ENCODE peak calls at places on chromosome 17, in nine cellular contexts. One of them, this sample, is unnamed.

GRCh38 chr17:68897557-68897956 is 57.6 kb downstream of the ABCA8 start:
- DNase-seq in right lobe of liver: no peak
- DNase-seq in body of pancreas: no peak
- DNase-seq in B cell: no peak
- DNase-seq in neural crest cell: no peak
- DNase-seq in fibroblast of lung: no peak
- DNase-seq in thoracic aorta: no peak
- DNase-seq in adrenal gland: no peak
- DNase-seq in tibial artery: no peak
- DNase-seq in this sample: no peak

GRCh38 chr17:6497496-6498221 is 53.4 kb downstream of the PIMREG start:
- DNase-seq in right lobe of liver: no peak
- DNase-seq in body of pancreas: no peak
- DNase-seq in B cell: no peak
- DNase-seq in neural crest cell: no peak
- DNase-seq in fibroblast of lung: no peak
- DNase-seq in thoracic aorta: no peak
- DNase-seq in adrenal gland: no peak
- DNase-seq in tibial artery: no peak
- DNase-seq in this sample: no peak

GRCh38 chr17:57985675-57985974 is 2.4 kb downstream of the VEZF1 start:
- DNase-seq in right lobe of liver: no peak
- DNase-seq in body of pancreas: no peak
- DNase-seq in B cell: no peak
- DNase-seq in neural crest cell: no peak
- DNase-seq in fibroblast of lung: peak
- DNase-seq in thoracic aorta: no peak
- DNase-seq in adrenal gland: no peak
- DNase-seq in tibial artery: no peak
- DNase-seq in this sample: no peak

GRCh38 chr17:16314189-16314588 is 39.1 kb downstream of the CENPV start:
- DNase-seq in right lobe of liver: no peak
- DNase-seq in body of pancreas: no peak
- DNase-seq in B cell: no peak
- DNase-seq in neural crest cell: no peak
- DNase-seq in fibroblast of lung: no peak
- DNase-seq in thoracic aorta: no peak
- DNase-seq in adrenal gland: no peak
- DNase-seq in tibial artery: no peak
- DNase-seq in this sample: no peak

GRCh38 chr17:82718986-82719685 is 2.6 kb downstream of the FN3KRP start:
- DNase-seq in right lobe of liver: no peak
- DNase-seq in body of pancreas: no peak
- DNase-seq in B cell: no peak
- DNase-seq in neural crest cell: no peak
- DNase-seq in fibroblast of lung: no peak
- DNase-seq in thoracic aorta: no peak
- DNase-seq in adrenal gland: no peak
- DNase-seq in tibial artery: no peak
- DNase-seq in this sample: no peak

GRCh38 chr17:63961355-63962207 is 11.1 kb downstream of the SCN4A start:
- DNase-seq in right lobe of liver: peak
- DNase-seq in body of pancreas: peak
- DNase-seq in B cell: peak
- DNase-seq in neural crest cell: peak
- DNase-seq in fibroblast of lung: peak
- DNase-seq in thoracic aorta: no peak
- DNase-seq in adrenal gland: peak
- DNase-seq in tibial artery: peak
- DNase-seq in this sample: no peak

GRCh38 chr17:63552211-63552610 is 1.9 kb downstream of the DCAF7 start:
- DNase-seq in right lobe of liver: no peak
- DNase-seq in body of pancreas: no peak
- DNase-seq in B cell: no peak
- DNase-seq in neural crest cell: no peak
- DNase-seq in fibroblast of lung: peak
- DNase-seq in thoracic aorta: no peak
- DNase-seq in adrenal gland: no peak
- DNase-seq in tibial artery: no peak
- DNase-seq in this sample: no peak

GRCh38 chr17:75518201-75518600 is 1.9 kb downstream of the TSEN54 start:
- DNase-seq in right lobe of liver: no peak
- DNase-seq in body of pancreas: no peak
- DNase-seq in B cell: peak
- DNase-seq in neural crest cell: no peak
- DNase-seq in fibroblast of lung: no peak
- DNase-seq in thoracic aorta: no peak
- DNase-seq in adrenal gland: no peak
- DNase-seq in tibial artery: no peak
- DNase-seq in this sample: no peak

GRCh38 chr17:70123193-70123592 is 46.1 kb upstream of the KCNJ2 start:
- DNase-seq in right lobe of liver: no peak
- DNase-seq in body of pancreas: no peak
- DNase-seq in B cell: no peak
- DNase-seq in neural crest cell: no peak
- DNase-seq in fibroblast of lung: no peak
- DNase-seq in thoracic aorta: no peak
- DNase-seq in adrenal gland: no peak
- DNase-seq in tibial artery: no peak
- DNase-seq in this sample: no peak

GRCh38 chr17:31412511-31412910 is 21.0 kb downstream of the RAB11FIP4 start:
- DNase-seq in right lobe of liver: no peak
- DNase-seq in body of pancreas: no peak
- DNase-seq in B cell: no peak
- DNase-seq in neural crest cell: no peak
- DNase-seq in fibroblast of lung: no peak
- DNase-seq in thoracic aorta: no peak
- DNase-seq in adrenal gland: no peak
- DNase-seq in tibial artery: no peak
- DNase-seq in this sample: no peak

GRCh38 chr17:83005639-83006038 is 73.8 kb upstream of the METRNL start:
- DNase-seq in right lobe of liver: no peak
- DNase-seq in body of pancreas: no peak
- DNase-seq in B cell: no peak
- DNase-seq in neural crest cell: no peak
- DNase-seq in fibroblast of lung: no peak
- DNase-seq in thoracic aorta: no peak
- DNase-seq in adrenal gland: no peak
- DNase-seq in tibial artery: no peak
- DNase-seq in this sample: no peak

GRCh38 chr17:39573447-39574298 is 34.0 kb downstream of the NEUROD2 start:
- DNase-seq in right lobe of liver: peak
- DNase-seq in body of pancreas: peak
- DNase-seq in B cell: peak
- DNase-seq in neural crest cell: peak
- DNase-seq in fibroblast of lung: peak
- DNase-seq in thoracic aorta: no peak
- DNase-seq in adrenal gland: peak
- DNase-seq in tibial artery: peak
- DNase-seq in this sample: peak

DNA sequence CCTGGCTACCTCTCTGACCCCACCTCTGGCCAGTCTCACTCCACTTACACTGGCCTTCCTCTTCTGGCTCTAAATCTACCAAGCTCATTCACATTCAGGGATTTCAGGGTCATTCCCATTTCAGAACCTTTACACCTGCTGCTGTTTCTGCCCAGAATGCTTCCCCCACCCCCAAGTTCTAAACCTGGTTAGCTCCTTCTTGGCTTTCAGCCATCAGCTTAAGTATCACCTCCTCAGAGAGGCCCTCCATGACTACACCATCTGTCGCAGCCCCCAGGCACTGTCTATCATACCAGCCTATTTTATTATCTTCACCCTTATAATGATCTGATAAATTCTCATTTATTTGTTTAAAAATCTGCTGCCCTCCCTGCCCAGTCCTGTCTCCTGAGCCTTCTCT is 23.3 kb upstream of the NGFR start:
- DNase-seq in right lobe of liver: no peak
- DNase-seq in body of pancreas: no peak
- DNase-seq in B cell: no peak
- DNase-seq in neural crest cell: no peak
- DNase-seq in fibroblast of lung: no peak
- DNase-seq in thoracic aorta: no peak
- DNase-seq in adrenal gland: no peak
- DNase-seq in tibial artery: no peak
- DNase-seq in this sample: no peak
- TF ChIP-seq CTCF in right lobe of liver: no peak
- TF ChIP-seq CTCF in body of pancreas: no peak
- TF ChIP-seq CTCF in B cell: no peak
- TF ChIP-seq CTCF in neural crest cell: no peak
- TF ChIP-seq CTCF in fibroblast of lung: no peak
- TF ChIP-seq CTCF in thoracic aorta: no peak
- TF ChIP-seq CTCF in adrenal gland: no peak
- TF ChIP-seq CTCF in tibial artery: no peak
- TF ChIP-seq CTCF in this sample: no peak

GRCh38 chr17:76940738-76941350 is 72.6 kb downstream of the MGAT5B start:
- DNase-seq in right lobe of liver: no peak
- DNase-seq in body of pancreas: no peak
- DNase-seq in B cell: no peak
- DNase-seq in neural crest cell: no peak
- DNase-seq in fibroblast of lung: no peak
- DNase-seq in thoracic aorta: no peak
- DNase-seq in adrenal gland: no peak
- DNase-seq in tibial artery: no peak
- DNase-seq in this sample: peak
- TF ChIP-seq CTCF in right lobe of liver: no peak
- TF ChIP-seq CTCF in body of pancreas: no peak
- TF ChIP-seq CTCF in B cell: no peak
- TF ChIP-seq CTCF in neural crest cell: no peak
- TF ChIP-seq CTCF in fibroblast of lung: no peak
- TF ChIP-seq CTCF in thoracic aorta: no peak
- TF ChIP-seq CTCF in adrenal gland: no peak
- TF ChIP-seq CTCF in tibial artery: no peak
- TF ChIP-seq CTCF in this sample: peak

GRCh38 chr17:60744355-60744958 is 66.8 kb downstream of the BCAS3 start:
- DNase-seq in right lobe of liver: no peak
- DNase-seq in body of pancreas: no peak
- DNase-seq in B cell: no peak
- DNase-seq in neural crest cell: no peak
- DNase-seq in fibroblast of lung: peak
- DNase-seq in thoracic aorta: no peak
- DNase-seq in adrenal gland: no peak
- DNase-seq in tibial artery: no peak
- DNase-seq in this sample: no peak

GRCh38 chr17:60747069-60747808 is 69.6 kb downstream of the BCAS3 start:
- DNase-seq in right lobe of liver: no peak
- DNase-seq in body of pancreas: no peak
- DNase-seq in B cell: no peak
- DNase-seq in neural crest cell: peak
- DNase-seq in fibroblast of lung: no peak
- DNase-seq in thoracic aorta: no peak
- DNase-seq in adrenal gland: no peak
- DNase-seq in tibial artery: no peak
- DNase-seq in this sample: no peak

GRCh38 chr17:60743282-60743681 is 65.6 kb downstream of the BCAS3 start:
- DNase-seq in right lobe of liver: no peak
- DNase-seq in body of pancreas: no peak
- DNase-seq in B cell: no peak
- DNase-seq in neural crest cell: no peak
- DNase-seq in fibroblast of lung: no peak
- DNase-seq in thoracic aorta: no peak
- DNase-seq in adrenal gland: no peak
- DNase-seq in tibial artery: no peak
- DNase-seq in this sample: no peak

GRCh38 chr17:60743812-60744211 is 66.2 kb downstream of the BCAS3 start:
- DNase-seq in right lobe of liver: no peak
- DNase-seq in body of pancreas: no peak
- DNase-seq in B cell: no peak
- DNase-seq in neural crest cell: no peak
- DNase-seq in fibroblast of lung: peak
- DNase-seq in thoracic aorta: no peak
- DNase-seq in adrenal gland: no peak
- DNase-seq in tibial artery: no peak
- DNase-seq in this sample: peak

DNA sequence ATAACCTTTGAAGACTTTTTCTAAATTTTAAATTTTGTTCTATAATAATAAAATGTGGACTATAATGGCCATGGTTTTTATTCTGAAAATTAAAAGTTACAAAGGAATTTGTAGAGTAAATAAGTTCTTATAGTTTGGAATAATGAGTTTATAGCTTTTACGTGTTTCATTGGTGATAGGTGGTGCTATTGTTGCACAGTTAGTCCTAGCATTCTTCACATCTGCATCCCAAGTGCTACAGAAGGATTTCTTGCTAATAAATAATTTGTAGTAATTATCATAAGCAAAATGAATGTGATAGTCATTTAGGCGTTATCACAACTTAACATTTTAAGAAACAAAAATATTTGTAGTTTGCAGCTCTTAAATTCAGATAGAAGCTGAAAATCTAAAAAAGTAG is 67.9 kb downstream of the BCAS3 start:
- DNase-seq in right lobe of liver: no peak
- DNase-seq in body of pancreas: no peak
- DNase-seq in B cell: no peak
- DNase-seq in neural crest cell: no peak
- DNase-seq in fibroblast of lung: peak
- DNase-seq in thoracic aorta: no peak
- DNase-seq in adrenal gland: no peak
- DNase-seq in tibial artery: no peak
- DNase-seq in this sample: no peak
- TF ChIP-seq CTCF in right lobe of liver: peak
- TF ChIP-seq CTCF in body of pancreas: peak
- TF ChIP-seq CTCF in B cell: no peak
- TF ChIP-seq CTCF in neural crest cell: no peak
- TF ChIP-seq CTCF in fibroblast of lung: peak
- TF ChIP-seq CTCF in thoracic aorta: no peak
- TF ChIP-seq CTCF in adrenal gland: no peak
- TF ChIP-seq CTCF in tibial artery: no peak
- TF ChIP-seq CTCF in this sample: no peak

DNA sequence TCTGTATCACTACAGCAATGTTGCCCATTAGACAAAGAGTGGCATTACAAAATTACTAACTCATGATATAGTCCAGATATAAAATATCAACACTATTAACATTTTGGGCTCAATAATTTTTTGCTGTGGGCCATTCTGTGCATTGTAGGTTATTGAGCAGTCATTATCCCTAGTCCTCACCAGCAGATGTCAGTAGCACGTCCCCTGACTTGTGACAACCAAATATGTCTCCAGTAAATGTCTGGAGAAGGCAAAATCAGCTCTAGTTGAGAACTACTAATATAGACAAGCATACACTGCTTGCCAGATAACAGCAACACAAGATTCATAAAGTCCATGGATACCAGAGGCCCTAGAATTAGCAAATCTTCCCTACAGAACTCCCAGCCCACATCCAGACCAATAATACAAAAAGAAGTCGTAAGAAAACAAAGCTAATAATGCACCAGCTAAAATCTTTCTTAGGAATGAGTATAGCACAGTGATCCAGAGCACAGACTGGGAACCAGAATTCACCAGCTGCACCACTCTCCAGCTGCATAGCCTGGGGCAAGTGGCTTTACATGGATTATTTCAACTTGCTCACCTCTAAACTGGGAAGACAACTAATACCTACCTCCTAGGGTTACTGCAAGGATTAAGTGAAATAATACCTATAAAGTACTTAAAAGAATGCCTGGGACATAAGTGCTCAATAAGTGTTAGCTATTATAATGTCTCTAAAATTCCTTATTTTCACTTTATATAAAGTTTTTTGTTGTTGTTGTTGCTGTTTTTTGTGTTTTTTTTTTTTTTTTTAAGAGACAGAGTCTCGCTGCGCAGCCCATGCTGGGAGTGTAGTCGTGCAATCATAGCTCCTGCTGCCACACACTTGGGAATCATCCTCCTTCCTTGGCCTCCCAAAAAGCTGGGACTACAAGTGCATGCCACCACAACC is 23.7 kb downstream of the HELZ start:
- DNase-seq in right lobe of liver: no peak
- DNase-seq in body of pancreas: peak
- DNase-seq in B cell: no peak
- DNase-seq in neural crest cell: no peak
- DNase-seq in fibroblast of lung: peak
- DNase-seq in thoracic aorta: no peak
- DNase-seq in adrenal gland: no peak
- DNase-seq in tibial artery: peak
- DNase-seq in this sample: peak
- TF ChIP-seq CTCF in right lobe of liver: peak
- TF ChIP-seq CTCF in body of pancreas: peak
- TF ChIP-seq CTCF in B cell: peak
- TF ChIP-seq CTCF in neural crest cell: peak
- TF ChIP-seq CTCF in fibroblast of lung: peak
- TF ChIP-seq CTCF in thoracic aorta: peak
- TF ChIP-seq CTCF in adrenal gland: peak
- TF ChIP-seq CTCF in tibial artery: peak
- TF ChIP-seq CTCF in this sample: peak

This sample was measured in Calu3.